ENCODE peak calls at places on chromosomes 16 and 17, in four cellular contexts. One of them, this sample, is unnamed.

GRCh38 chr17:10149573-10150399 is 48.6 kb downstream of the GAS7 start:
- DNase-seq in natural killer cell: no peak
- DNase-seq in brain microvascular endothelial cell: peak
- DNase-seq in tibial nerve: peak
- DNase-seq in this sample: no peak

GRCh38 chr16:56610017-56610608 is 1.7 kb downstream of the MT2A start:
- DNase-seq in tibial nerve: peak
- DNase-seq in brain microvascular endothelial cell: peak
- DNase-seq in natural killer cell: no peak
- DNase-seq in this sample: no peak

GRCh38 chr16:72537684-72538083 is 365.7 kb upstream of the PMFBP1 start:
- DNase-seq in tibial nerve: no peak
- DNase-seq in natural killer cell: no peak
- DNase-seq in brain microvascular endothelial cell: peak
- DNase-seq in this sample: no peak

GRCh38 chr17:62188713-62189112 is 123.6 kb upstream of the MED13 start:
- DNase-seq in natural killer cell: no peak
- DNase-seq in tibial nerve: no peak
- DNase-seq in brain microvascular endothelial cell: no peak
- DNase-seq in this sample: no peak

GRCh38 chr17:4852504-4853075 is 19.4 kb downstream of the MINK1 start:
- DNase-seq in tibial nerve: no peak
- DNase-seq in brain microvascular endothelial cell: peak
- DNase-seq in natural killer cell: peak
- DNase-seq in this sample: no peak

GRCh38 chr16:71707199-71707598 is 17.3 kb downstream of the PHLPP2 start:
- DNase-seq in brain microvascular endothelial cell: no peak
- DNase-seq in natural killer cell: no peak
- DNase-seq in tibial nerve: no peak
- DNase-seq in this sample: no peak

GRCh38 chr17:41524261-41524660 is 3.8 kb downstream of the KRT19 start:
- DNase-seq in brain microvascular endothelial cell: no peak
- DNase-seq in tibial nerve: no peak
- DNase-seq in natural killer cell: no peak
- DNase-seq in this sample: no peak

GRCh38 chr17:72853438-72854415 is 238.8 kb downstream of the SLC39A11 start:
- DNase-seq in tibial nerve: no peak
- DNase-seq in natural killer cell: no peak
- DNase-seq in brain microvascular endothelial cell: no peak
- DNase-seq in this sample: no peak

GRCh38 chr16:22065252-22065651 is 27.1 kb upstream of the VWA3A start:
- DNase-seq in tibial nerve: no peak
- DNase-seq in brain microvascular endothelial cell: no peak
- DNase-seq in natural killer cell: no peak
- DNase-seq in this sample: no peak

GRCh38 chr16:86602521-86602920 is 24.2 kb downstream of the FOXL1 start:
- DNase-seq in natural killer cell: no peak
- DNase-seq in tibial nerve: no peak
- DNase-seq in brain microvascular endothelial cell: no peak
- DNase-seq in this sample: no peak

GRCh38 chr17:9842057-9842758 is 16.5 kb downstream of the GLP2R start:
- DNase-seq in tibial nerve: peak
- DNase-seq in natural killer cell: no peak
- DNase-seq in brain microvascular endothelial cell: peak
- DNase-seq in this sample: no peak

GRCh38 chr17:44071772-44072171 is 1.2 kb downstream of the G6PC3 start:
- DNase-seq in natural killer cell: no peak
- DNase-seq in brain microvascular endothelial cell: no peak
- DNase-seq in tibial nerve: no peak
- DNase-seq in this sample: no peak

GRCh38 chr17:31241116-31241515 is 55.9 kb downstream of the OMG start:
- DNase-seq in natural killer cell: no peak
- DNase-seq in brain microvascular endothelial cell: no peak
- DNase-seq in tibial nerve: no peak
- DNase-seq in this sample: no peak

GRCh38 chr17:63189082-63189481 is 223.0 kb downstream of the TANC2 start:
- DNase-seq in natural killer cell: no peak
- DNase-seq in brain microvascular endothelial cell: no peak
- DNase-seq in tibial nerve: no peak
- DNase-seq in this sample: no peak

GRCh38 chr17:80785477-80786178 is 206.0 kb upstream of the CHMP6 start:
- DNase-seq in tibial nerve: no peak
- DNase-seq in brain microvascular endothelial cell: no peak
- DNase-seq in natural killer cell: no peak
- DNase-seq in this sample: no peak

GRCh38 chr17:28527859-28528258 is 21.7 kb downstream of the FOXN1 start:
- DNase-seq in tibial nerve: no peak
- DNase-seq in natural killer cell: no peak
- DNase-seq in brain microvascular endothelial cell: no peak
- DNase-seq in this sample: no peak

GRCh38 chr16:1019234-1019933 is 37.8 kb downstream of the SOX8 start:
- DNase-seq in tibial nerve: peak
- DNase-seq in natural killer cell: no peak
- DNase-seq in brain microvascular endothelial cell: peak
- DNase-seq in this sample: no peak

GRCh38 chr17:17117923-17118322 is 75.7 kb downstream of the MPRIP start:
- DNase-seq in natural killer cell: no peak
- DNase-seq in brain microvascular endothelial cell: no peak
- DNase-seq in tibial nerve: no peak
- DNase-seq in this sample: no peak

GRCh38 chr17:9666461-9667050 is 21.2 kb downstream of the USP43 start:
- DNase-seq in tibial nerve: no peak
- DNase-seq in brain microvascular endothelial cell: no peak
- DNase-seq in natural killer cell: no peak
- DNase-seq in this sample: no peak

GRCh38 chr17:29124135-29124930 is 55.9 kb downstream of the MYO18A start:
- DNase-seq in brain microvascular endothelial cell: peak
- DNase-seq in tibial nerve: peak
- DNase-seq in natural killer cell: no peak
- DNase-seq in this sample: no peak

GRCh38 chr16:70706948-70707465 is 21.2 kb upstream of the MTSS2 start:
- DNase-seq in brain microvascular endothelial cell: peak
- DNase-seq in natural killer cell: no peak
- DNase-seq in tibial nerve: no peak
- DNase-seq in this sample: peak

GRCh38 chr16:67936124-67936875 is at the start of gene PSMB10:
- DNase-seq in brain microvascular endothelial cell: peak
- DNase-seq in tibial nerve: peak
- DNase-seq in natural killer cell: peak
- DNase-seq in this sample: no peak

GRCh38 chr17:81920612-81921530 is 2.9 kb upstream of the SIRT7 start:
- DNase-seq in natural killer cell: no peak
- DNase-seq in tibial nerve: no peak
- DNase-seq in brain microvascular endothelial cell: no peak
- DNase-seq in this sample: no peak

GRCh38 chr17:81922566-81923301 is 4.8 kb upstream of the SIRT7 start:
- DNase-seq in tibial nerve: no peak
- DNase-seq in natural killer cell: no peak
- DNase-seq in brain microvascular endothelial cell: no peak
- DNase-seq in this sample: no peak

GRCh38 chr17:81921531-81921862 is 3.5 kb upstream of the SIRT7 start:
- DNase-seq in brain microvascular endothelial cell: no peak
- DNase-seq in tibial nerve: no peak
- DNase-seq in natural killer cell: no peak
- DNase-seq in this sample: no peak

GRCh38 chr17:81923302-81924260 is 4.0 kb downstream of the MAFG start:
- DNase-seq in brain microvascular endothelial cell: peak
- DNase-seq in tibial nerve: peak
- DNase-seq in natural killer cell: no peak
- DNase-seq in this sample: peak

GRCh38 chr17:81921996-81922565 is 4.1 kb upstream of the SIRT7 start:
- DNase-seq in natural killer cell: no peak
- DNase-seq in brain microvascular endothelial cell: no peak
- DNase-seq in tibial nerve: no peak
- DNase-seq in this sample: no peak
- TF ChIP-seq CTCF in natural killer cell: no peak
- TF ChIP-seq CTCF in brain microvascular endothelial cell: no peak
- TF ChIP-seq CTCF in tibial nerve: no peak
- TF ChIP-seq CTCF in this sample: no peak

DNA sequence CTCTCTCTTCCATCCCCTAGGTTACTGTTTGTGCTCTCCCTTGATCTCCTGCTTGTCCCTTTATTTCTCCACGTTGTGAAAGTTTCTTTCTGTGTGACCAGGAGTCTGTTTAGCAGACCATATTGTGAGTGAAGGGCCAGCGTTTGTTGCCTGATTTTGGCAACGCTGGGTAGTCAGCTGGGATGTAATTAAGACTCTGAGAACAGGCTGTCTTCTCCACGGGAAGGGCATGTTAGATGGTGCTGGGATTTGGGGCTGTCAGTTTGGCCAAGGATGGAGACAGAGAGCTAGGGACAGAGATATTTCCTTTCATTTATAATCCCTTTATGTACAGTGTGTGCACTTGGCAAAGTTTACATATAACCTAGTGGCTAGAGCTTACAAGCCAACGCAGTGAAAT is 263.2 kb downstream of the FTO start:
- DNase-seq in tibial nerve: no peak
- DNase-seq in brain microvascular endothelial cell: no peak
- DNase-seq in natural killer cell: no peak
- DNase-seq in this sample: no peak
- TF ChIP-seq CTCF in tibial nerve: no peak
- TF ChIP-seq CTCF in brain microvascular endothelial cell: no peak
- TF ChIP-seq CTCF in natural killer cell: no peak
- TF ChIP-seq CTCF in this sample: no peak

GRCh38 chr17:64401941-64402340 is 11.3 kb upstream of the PECAM1 start:
- DNase-seq in tibial nerve: no peak
- DNase-seq in natural killer cell: no peak
- DNase-seq in brain microvascular endothelial cell: no peak
- DNase-seq in this sample: no peak
- TF ChIP-seq CTCF in tibial nerve: no peak
- TF ChIP-seq CTCF in natural killer cell: no peak
- TF ChIP-seq CTCF in brain microvascular endothelial cell: no peak
- TF ChIP-seq CTCF in this sample: no peak

DNA sequence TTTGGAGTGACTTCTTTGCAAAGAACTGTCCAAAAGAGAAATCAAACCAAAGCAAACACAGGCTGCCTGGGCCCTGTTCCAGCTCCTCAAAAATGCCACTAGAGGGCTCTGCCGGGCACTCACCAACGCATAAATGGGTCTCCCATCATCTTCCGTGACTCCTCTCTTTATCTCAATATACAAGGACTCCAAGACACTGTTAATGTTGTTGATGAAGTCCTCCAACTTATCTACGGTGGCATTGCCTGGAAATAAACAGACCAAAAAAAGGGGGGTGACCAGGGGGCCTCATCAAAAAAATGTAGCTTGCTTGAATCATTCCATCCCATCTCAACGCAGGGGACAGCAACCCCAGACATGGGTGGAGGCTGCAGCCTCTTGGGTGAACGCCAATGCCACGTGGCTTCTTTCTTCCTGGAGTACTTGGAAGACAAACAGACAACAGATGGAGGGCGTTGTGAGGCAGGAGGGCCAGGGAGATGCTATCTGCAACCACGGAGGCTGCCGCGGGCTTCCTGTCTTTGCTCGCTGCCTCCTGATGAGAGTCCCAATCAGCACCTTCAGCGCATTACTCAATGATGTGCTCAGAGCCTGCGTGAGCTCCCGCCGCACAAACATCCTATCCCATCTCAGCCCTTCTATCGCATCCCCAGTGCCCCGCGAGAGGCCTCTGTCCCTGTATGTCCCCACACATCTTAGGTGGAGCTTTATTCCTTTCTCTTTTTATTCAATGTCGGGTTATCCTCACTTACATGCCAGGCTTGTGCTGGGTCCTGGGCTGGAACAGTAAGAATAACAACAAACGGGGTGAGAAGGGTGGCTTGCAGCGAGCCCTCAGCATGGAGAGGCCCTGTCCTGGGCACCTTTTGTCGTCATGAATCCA is 32.0 kb downstream of the KDM8 start:
- DNase-seq in brain microvascular endothelial cell: peak
- DNase-seq in natural killer cell: peak
- DNase-seq in tibial nerve: peak
- DNase-seq in this sample: no peak
- TF ChIP-seq CTCF in brain microvascular endothelial cell: peak
- TF ChIP-seq CTCF in natural killer cell: peak
- TF ChIP-seq CTCF in tibial nerve: peak
- TF ChIP-seq CTCF in this sample: peak

GRCh38 chr17:49375544-49375943 is 13.5 kb upstream of the ZNF652 start:
- DNase-seq in brain microvascular endothelial cell: no peak
- DNase-seq in natural killer cell: no peak
- DNase-seq in tibial nerve: no peak
- DNase-seq in this sample: no peak
- TF ChIP-seq CTCF in brain microvascular endothelial cell: no peak
- TF ChIP-seq CTCF in natural killer cell: no peak
- TF ChIP-seq CTCF in tibial nerve: no peak
- TF ChIP-seq CTCF in this sample: no peak

DNA sequence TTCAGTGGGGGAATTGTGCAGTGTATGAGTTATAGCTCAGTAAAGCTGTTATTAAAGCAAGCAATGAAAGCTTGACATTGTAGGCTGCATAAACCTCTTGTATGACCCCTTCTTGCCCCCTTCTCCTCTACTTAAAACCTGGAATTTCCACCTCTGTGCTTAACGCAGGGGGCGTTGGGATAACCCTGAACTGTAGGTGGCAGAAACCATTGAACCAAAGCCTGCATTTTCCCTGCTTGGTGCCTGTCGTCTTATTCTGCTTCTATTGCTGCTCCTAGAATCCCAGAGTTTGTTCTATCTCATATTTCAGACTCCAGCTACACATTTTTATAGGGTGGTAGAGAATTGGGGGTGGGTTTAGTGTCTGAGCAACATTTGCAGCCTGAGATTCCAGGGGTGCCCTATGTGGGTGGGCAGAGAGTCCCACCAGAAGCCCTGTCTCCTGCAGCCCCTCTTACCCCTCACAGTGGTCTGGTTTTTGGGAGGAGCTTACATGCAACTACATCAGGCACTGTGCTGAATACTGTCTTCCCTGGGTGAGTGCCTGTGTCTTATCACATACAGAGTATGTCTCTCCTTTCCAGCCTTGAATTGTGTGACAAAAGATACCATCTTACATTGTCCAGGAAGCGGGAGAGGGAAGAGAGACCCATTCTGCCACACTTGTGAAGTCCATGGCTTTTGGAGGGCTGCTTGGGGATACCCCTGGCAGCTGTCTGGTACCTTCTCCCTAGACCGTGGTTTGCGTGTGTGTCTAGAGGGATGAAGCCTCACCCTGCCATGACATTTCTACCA is 407.7 kb upstream of the EEF2KMT start:
- DNase-seq in tibial nerve: no peak
- DNase-seq in natural killer cell: no peak
- DNase-seq in brain microvascular endothelial cell: no peak
- DNase-seq in this sample: no peak
- TF ChIP-seq CTCF in tibial nerve: no peak
- TF ChIP-seq CTCF in natural killer cell: no peak
- TF ChIP-seq CTCF in brain microvascular endothelial cell: no peak
- TF ChIP-seq CTCF in this sample: no peak

This sample was measured in osteocyte.